ENCODE peak calls at places on chromosome 18, in six cellular contexts. One of them, this sample, is unnamed.

GRCh38 chr18:32018331-32019250 is at the start of gene RNF125:
- DNase-seq in K562: peak; percentile 86
- DNase-seq in endodermal cell: peak; percentile 95
- DNase-seq in coronary artery: peak; percentile 78
- DNase-seq in kidney: peak; percentile 94
- DNase-seq in HCT116: peak; percentile 87
- DNase-seq in this sample: no peak

GRCh38 chr18:63974991-63975390 is 5.1 kb downstream of the SERPINB8 start:
- DNase-seq in kidney: no peak
- DNase-seq in coronary artery: no peak
- DNase-seq in K562: no peak
- DNase-seq in HCT116: peak; percentile 21
- DNase-seq in endodermal cell: no peak
- DNase-seq in this sample: no peak

GRCh38 chr18:36492604-36493329 is 195.3 kb downstream of the FHOD3 start:
- DNase-seq in endodermal cell: no peak
- DNase-seq in kidney: no peak
- DNase-seq in coronary artery: no peak
- DNase-seq in HCT116: no peak
- DNase-seq in K562: no peak
- DNase-seq in this sample: no peak

GRCh38 chr18:8858888-8859511 is 153.6 kb downstream of the MTCL1 start:
- DNase-seq in endodermal cell: no peak
- DNase-seq in K562: peak; percentile 31
- DNase-seq in HCT116: no peak
- DNase-seq in coronary artery: no peak
- DNase-seq in kidney: no peak
- DNase-seq in this sample: no peak

GRCh38 chr18:78875268-78875997 is 104.2 kb upstream of the SALL3 start:
- DNase-seq in kidney: no peak
- DNase-seq in coronary artery: no peak
- DNase-seq in endodermal cell: peak; percentile 87
- DNase-seq in K562: peak; percentile 27
- DNase-seq in HCT116: peak; percentile 19
- DNase-seq in this sample: no peak

GRCh38 chr18:48824231-48824970 is 126.4 kb downstream of the SMAD7 start:
- DNase-seq in endodermal cell: peak; percentile 25
- DNase-seq in HCT116: no peak
- DNase-seq in K562: no peak
- DNase-seq in kidney: peak; percentile 41
- DNase-seq in coronary artery: peak; percentile 69
- DNase-seq in this sample: peak; percentile 28

GRCh38 chr18:76349067-76349715 is 145.9 kb downstream of the ZNF516 start:
- DNase-seq in HCT116: peak; percentile 46
- DNase-seq in endodermal cell: peak; percentile 93
- DNase-seq in kidney: no peak
- DNase-seq in coronary artery: no peak
- DNase-seq in K562: peak; percentile 38
- DNase-seq in this sample: no peak

GRCh38 chr18:6366776-6367175 is 47.9 kb downstream of the L3MBTL4 start:
- DNase-seq in kidney: no peak
- DNase-seq in K562: no peak
- DNase-seq in endodermal cell: peak; percentile 70
- DNase-seq in HCT116: no peak
- DNase-seq in coronary artery: no peak
- DNase-seq in this sample: no peak

GRCh38 chr18:65567372-65567771 is 183.4 kb upstream of the CDH7 start:
- DNase-seq in HCT116: no peak
- DNase-seq in kidney: no peak
- DNase-seq in endodermal cell: no peak
- DNase-seq in coronary artery: no peak
- DNase-seq in K562: no peak
- DNase-seq in this sample: no peak

GRCh38 chr18:44725300-44726096 is 44.8 kb downstream of the SETBP1 start:
- DNase-seq in HCT116: no peak
- DNase-seq in kidney: peak; percentile 87
- DNase-seq in coronary artery: no peak
- DNase-seq in K562: peak; percentile 75
- DNase-seq in endodermal cell: no peak
- DNase-seq in this sample: no peak

GRCh38 chr18:56298935-56299334 is 339.5 kb downstream of the TXNL1 start:
- DNase-seq in HCT116: no peak
- DNase-seq in endodermal cell: no peak
- DNase-seq in K562: no peak
- DNase-seq in kidney: no peak
- DNase-seq in coronary artery: no peak
- DNase-seq in this sample: no peak

GRCh38 chr18:24022141-24022540 is 7.6 kb downstream of the TTC39C start:
- DNase-seq in endodermal cell: no peak
- DNase-seq in coronary artery: no peak
- DNase-seq in HCT116: no peak
- DNase-seq in kidney: no peak
- DNase-seq in K562: no peak
- DNase-seq in this sample: no peak

GRCh38 chr18:2547477-2548087 is 23.7 kb downstream of the METTL4 start:
- DNase-seq in coronary artery: no peak
- DNase-seq in HCT116: peak; percentile 22
- DNase-seq in K562: peak; percentile 33
- DNase-seq in kidney: no peak
- DNase-seq in endodermal cell: no peak
- DNase-seq in this sample: no peak

GRCh38 chr18:51655327-51655698 is 457.8 kb upstream of the MEX3C start:
- DNase-seq in coronary artery: no peak
- DNase-seq in HCT116: no peak
- DNase-seq in K562: no peak
- DNase-seq in kidney: no peak
- DNase-seq in endodermal cell: no peak
- DNase-seq in this sample: no peak

GRCh38 chr18:60411715-60412114 is 39.1 kb upstream of the MC4R start:
- DNase-seq in coronary artery: no peak
- DNase-seq in K562: no peak
- DNase-seq in endodermal cell: no peak
- DNase-seq in kidney: no peak
- DNase-seq in HCT116: peak; percentile 15
- DNase-seq in this sample: no peak

GRCh38 chr18:59139291-59139614 is 431 bp upstream of the SEC11C start:
- DNase-seq in coronary artery: no peak
- DNase-seq in endodermal cell: peak; percentile 97
- DNase-seq in HCT116: peak; percentile 81
- DNase-seq in K562: peak; percentile 92
- DNase-seq in kidney: peak; percentile 94
- DNase-seq in this sample: no peak

GRCh38 chr18:58361212-58361611 is 267.7 kb downstream of the ALPK2 start:
- DNase-seq in HCT116: no peak
- DNase-seq in K562: no peak
- DNase-seq in kidney: no peak
- DNase-seq in coronary artery: no peak
- DNase-seq in endodermal cell: no peak
- DNase-seq in this sample: no peak

GRCh38 chr18:57780318-57781127 is 22.6 kb downstream of the ATP8B1 start:
- DNase-seq in kidney: no peak
- DNase-seq in endodermal cell: no peak
- DNase-seq in HCT116: no peak
- DNase-seq in K562: peak; percentile 37
- DNase-seq in coronary artery: no peak
- DNase-seq in this sample: no peak

GRCh38 chr18:9792565-9793226 is 84.6 kb downstream of the RAB31 start:
- DNase-seq in HCT116: no peak
- DNase-seq in kidney: no peak
- DNase-seq in endodermal cell: peak; percentile 90
- DNase-seq in coronary artery: no peak
- DNase-seq in K562: peak; percentile 60
- DNase-seq in this sample: no peak

GRCh38 chr18:10431680-10432079 is 22.8 kb upstream of the APCDD1 start:
- DNase-seq in endodermal cell: no peak
- DNase-seq in HCT116: no peak
- DNase-seq in K562: no peak
- DNase-seq in kidney: no peak
- DNase-seq in coronary artery: no peak
- DNase-seq in this sample: no peak

GRCh38 chr18:2905802-2906521 is 59.2 kb downstream of the EMILIN2 start:
- DNase-seq in kidney: peak; percentile 94
- DNase-seq in coronary artery: peak; percentile 67
- DNase-seq in endodermal cell: peak; percentile 77
- DNase-seq in K562: no peak
- DNase-seq in HCT116: peak; percentile 33
- DNase-seq in this sample: no peak

GRCh38 chr18:22912835-22913234 is 20.3 kb upstream of the RBBP8 start:
- DNase-seq in kidney: no peak
- DNase-seq in endodermal cell: no peak
- DNase-seq in coronary artery: no peak
- DNase-seq in K562: no peak
- DNase-seq in HCT116: no peak
- DNase-seq in this sample: no peak

GRCh38 chr18:2336993-2337392 is 234.3 kb downstream of the METTL4 start:
- DNase-seq in endodermal cell: no peak
- DNase-seq in kidney: no peak
- DNase-seq in K562: no peak
- DNase-seq in coronary artery: no peak
- DNase-seq in HCT116: no peak
- DNase-seq in this sample: no peak

GRCh38 chr18:9095297-9096012 is 7.0 kb upstream of the NDUFV2 start:
- DNase-seq in HCT116: no peak
- DNase-seq in endodermal cell: no peak
- DNase-seq in coronary artery: no peak
- DNase-seq in K562: peak; percentile 34
- DNase-seq in kidney: no peak
- DNase-seq in this sample: no peak

GRCh38 chr18:9488535-9488934 is 13.2 kb downstream of the RALBP1 start:
- DNase-seq in endodermal cell: no peak
- DNase-seq in K562: no peak
- DNase-seq in coronary artery: no peak
- DNase-seq in kidney: no peak
- DNase-seq in HCT116: no peak
- DNase-seq in this sample: no peak

DNA sequence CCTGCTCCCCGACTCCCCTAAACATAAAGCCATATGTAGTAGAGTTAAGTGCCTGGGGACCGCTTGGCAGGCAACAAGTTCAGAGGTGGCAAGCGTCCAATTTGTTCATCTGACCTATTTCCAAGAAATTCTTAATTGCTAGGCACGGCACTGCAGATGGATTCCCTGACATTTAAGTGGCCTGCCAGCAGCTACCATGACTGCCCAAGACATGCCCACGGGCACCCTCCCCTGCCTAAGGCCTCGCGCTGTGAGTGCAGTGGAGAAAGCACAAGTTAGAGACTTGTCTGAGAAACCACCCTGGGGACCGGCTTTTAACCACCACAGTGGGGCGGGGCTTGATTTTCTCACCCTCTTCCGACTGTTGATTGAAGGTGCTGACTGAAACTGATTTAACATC is 163.5 kb upstream of the ACAA2 start:
- DNase-seq in endodermal cell: no peak
- DNase-seq in coronary artery: no peak
- DNase-seq in K562: no peak
- DNase-seq in HCT116: no peak
- DNase-seq in kidney: no peak
- DNase-seq in this sample: no peak
- TF ChIP-seq CTCF in endodermal cell: no peak
- TF ChIP-seq CTCF in coronary artery: no peak
- TF ChIP-seq CTCF in K562: no peak
- TF ChIP-seq CTCF in HCT116: no peak
- TF ChIP-seq CTCF in kidney: no peak
- TF ChIP-seq CTCF in this sample: no peak

GRCh38 chr18:12278765-12279682 is 24.9 kb downstream of the CIDEA start:
- DNase-seq in K562: no peak
- DNase-seq in coronary artery: peak; percentile 97
- DNase-seq in endodermal cell: peak; percentile 94
- DNase-seq in HCT116: no peak
- DNase-seq in kidney: peak; percentile 93
- DNase-seq in this sample: no peak
- TF ChIP-seq CTCF in K562: no peak
- TF ChIP-seq CTCF in coronary artery: no peak
- TF ChIP-seq CTCF in endodermal cell: peak; percentile 32
- TF ChIP-seq CTCF in HCT116: no peak
- TF ChIP-seq CTCF in kidney: no peak
- TF ChIP-seq CTCF in this sample: peak; percentile 33

GRCh38 chr18:80037300-80037699 is 3.1 kb downstream of the RBFA start:
- DNase-seq in kidney: no peak
- DNase-seq in HCT116: no peak
- DNase-seq in coronary artery: no peak
- DNase-seq in endodermal cell: no peak
- DNase-seq in K562: no peak
- DNase-seq in this sample: no peak

GRCh38 chr18:80035997-80036396 is 1.8 kb downstream of the RBFA start:
- DNase-seq in HCT116: no peak
- DNase-seq in endodermal cell: no peak
- DNase-seq in coronary artery: no peak
- DNase-seq in kidney: no peak
- DNase-seq in K562: peak; percentile 52
- DNase-seq in this sample: no peak

GRCh38 chr18:80033181-80034067 is 810 bp upstream of the RBFA start:
- DNase-seq in coronary artery: peak; percentile 96
- DNase-seq in HCT116: no peak
- DNase-seq in endodermal cell: no peak
- DNase-seq in kidney: no peak
- DNase-seq in K562: peak; percentile 18
- DNase-seq in this sample: peak; percentile 100

GRCh38 chr18:80034852-80035406 is 695 bp downstream of the RBFA start:
- DNase-seq in K562: no peak
- DNase-seq in coronary artery: no peak
- DNase-seq in kidney: no peak
- DNase-seq in HCT116: no peak
- DNase-seq in endodermal cell: no peak
- DNase-seq in this sample: no peak

DNA sequence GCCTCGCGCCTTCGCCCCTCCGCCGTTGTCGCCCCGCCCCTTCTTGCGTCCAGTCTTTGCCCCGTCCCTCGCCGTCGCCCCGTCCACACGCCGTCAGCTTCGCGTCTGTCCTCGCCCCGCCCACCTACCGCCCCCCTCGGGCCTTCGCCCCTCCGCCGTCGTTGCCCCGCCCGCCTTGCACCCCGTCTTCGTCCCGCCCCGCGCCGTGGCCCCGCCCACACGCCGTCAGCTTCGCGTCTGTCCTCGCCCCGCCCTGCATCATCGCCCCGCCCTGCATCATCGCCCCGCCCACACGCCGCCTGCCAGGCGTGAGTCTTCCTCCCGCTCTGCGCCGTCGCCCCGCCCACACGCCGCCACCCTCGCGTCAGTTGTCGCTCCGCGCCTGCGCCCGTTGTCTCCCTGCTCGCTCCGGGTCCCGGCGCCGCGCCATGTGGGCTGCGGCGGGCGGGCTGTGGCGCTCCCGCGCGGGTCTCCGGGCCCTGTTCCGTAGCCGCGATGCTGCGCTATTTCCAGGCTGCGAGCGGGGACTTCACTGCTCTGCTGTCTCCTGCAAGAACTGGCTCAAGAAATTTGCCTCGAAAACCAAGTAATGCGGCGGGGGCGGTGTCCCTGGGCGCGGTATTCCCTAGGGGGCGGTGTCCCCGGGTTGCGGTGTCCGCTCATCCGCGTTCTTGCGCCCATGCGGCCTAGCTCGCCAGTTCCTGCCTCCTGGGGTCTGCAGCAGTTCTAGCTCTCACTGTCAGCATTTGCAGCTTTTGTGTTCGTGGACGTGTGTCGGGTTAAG is at the start of gene RBFA:
- DNase-seq in HCT116: peak; percentile 94
- DNase-seq in kidney: peak; percentile 100
- DNase-seq in coronary artery: peak; percentile 99
- DNase-seq in endodermal cell: peak; percentile 100
- DNase-seq in K562: peak; percentile 94
- DNase-seq in this sample: no peak
- TF ChIP-seq CTCF in HCT116: no peak
- TF ChIP-seq CTCF in kidney: peak; percentile 14
- TF ChIP-seq CTCF in coronary artery: no peak
- TF ChIP-seq CTCF in endodermal cell: peak; percentile 69
- TF ChIP-seq CTCF in K562: peak; percentile 41
- TF ChIP-seq CTCF in this sample: peak; percentile 58

GRCh38 chr18:37684590-37684989 is 119.0 kb upstream of the CELF4 start:
- DNase-seq in HCT116: no peak
- DNase-seq in coronary artery: no peak
- DNase-seq in K562: no peak
- DNase-seq in kidney: no peak
- DNase-seq in endodermal cell: peak; percentile 61
- DNase-seq in this sample: no peak
- TF ChIP-seq CTCF in HCT116: no peak
- TF ChIP-seq CTCF in coronary artery: no peak
- TF ChIP-seq CTCF in K562: no peak
- TF ChIP-seq CTCF in kidney: no peak
- TF ChIP-seq CTCF in endodermal cell: peak; percentile 67
- TF ChIP-seq CTCF in this sample: no peak